ENCODE peak calls at places on chromosomes 11 and 22, in seven cellular contexts. K is A549; X is pancreas; I is lung; J is RWPE1; N is IMR-90; M is CD8-positive, alpha-beta T cell. V is an unnamed sample.
A peak's percentile ranks its signal among the peaks of the same experiment; 100 is the strongest.

GRCh38 chr11:67265633-67266423 is 445 bp upstream of the GRK2 start:
- DNase-seq in K (peak; percentile 55), X (peak; percentile 71), I (peak; percentile 81), J (peak; percentile 70), N (peak; percentile 33), M (peak; percentile 74), V (peak; percentile 90)

GRCh38 chr22:45263790-45264269 is 20.9 kb upstream of the UPK3A start:
- DNase-seq in K (peak; percentile 80), X (peak; percentile 71), I (peak; percentile 68), J (peak; percentile 70), N (peak; percentile 84), M (no peak), V (peak; percentile 81)

GRCh38 chr11:130262424-130262823 is 52.3 kb downstream of the ZBTB44 start:
- DNase-seq in K (no peak), X (no peak), I (no peak), J (no peak), N (no peak), M (no peak), V (no peak)

GRCh38 chr11:91163619-91164451 is 941.0 kb upstream of the CHORDC1 start:
- DNase-seq in K (peak; percentile 44), X (no peak), I (no peak), J (peak; percentile 51), N (peak; percentile 34), M (no peak), V (no peak)

GRCh38 chr11:498297-499181 is 8.5 kb downstream of the RNH1 start:
- DNase-seq in K (no peak), X (no peak), I (no peak), J (no peak), N (no peak), M (no peak), V (no peak)

GRCh38 chr11:71372693-71373657 is 75.2 kb downstream of the DHCR7 start:
- DNase-seq in K (peak; percentile 46), X (no peak), I (no peak), J (peak; percentile 41), N (peak; percentile 50), M (no peak), V (no peak)

GRCh38 chr11:114970908-114971645 is 292.8 kb downstream of the NXPE2 start:
- DNase-seq in K (no peak), X (no peak), I (no peak), J (no peak), N (no peak), M (no peak), V (no peak)

GRCh38 chr22:28207281-28208030 is 288.4 kb upstream of the PITPNB start:
- DNase-seq in K (no peak), X (no peak), I (no peak), J (no peak), N (peak; percentile 45), M (no peak), V (no peak)

GRCh38 chr22:24432059-24432853 is 4.9 kb downstream of the ADORA2A start:
- DNase-seq in K (no peak), X (no peak), I (no peak), J (peak; percentile 27), N (peak; percentile 16), M (no peak), V (no peak)

GRCh38 chr22:42074153-42074750 is at the start of gene PHETA2:
- DNase-seq in K (no peak), X (peak; percentile 61), I (no peak), J (no peak), N (peak; percentile 25), M (peak; percentile 30), V (peak; percentile 51)

GRCh38 chr22:41517172-41518047 is 26.9 kb downstream of the POLR3H start:
- DNase-seq in K (peak; percentile 48), X (no peak), I (peak; percentile 77), J (peak; percentile 52), N (peak; percentile 46), M (peak; percentile 23), V (peak; percentile 85)

GRCh38 chr11:44742470-44742869 is 15.7 kb downstream of the TSPAN18 start:
- DNase-seq in K (no peak), X (no peak), I (no peak), J (no peak), N (no peak), M (no peak), V (no peak)

GRCh38 chr11:93464938-93465337 is 78.3 kb downstream of the SMCO4 start:
- DNase-seq in K (no peak), X (no peak), I (no peak), J (no peak), N (no peak), M (no peak), V (no peak)

GRCh38 chr22:27317961-27318360 is 483.6 kb downstream of the MN1 start:
- DNase-seq in K (no peak), X (no peak), I (no peak), J (no peak), N (no peak), M (no peak), V (no peak)

GRCh38 chr11:36254739-36255138 is 34.5 kb downstream of the COMMD9 start:
- DNase-seq in K (peak; percentile 18), X (no peak), I (no peak), J (peak; percentile 56), N (peak; percentile 36), M (no peak), V (no peak)

GRCh38 chr11:36264011-36264410 is 25.2 kb downstream of the COMMD9 start:
- DNase-seq in K (no peak), X (no peak), I (no peak), J (no peak), N (no peak), M (no peak), V (no peak)

GRCh38 chr11:36257351-36257750 is 31.9 kb downstream of the COMMD9 start:
- DNase-seq in K (no peak), X (no peak), I (no peak), J (no peak), N (peak; percentile 54), M (no peak), V (no peak)

GRCh38 chr11:36261094-36261493 is 28.1 kb downstream of the COMMD9 start:
- DNase-seq in K (no peak), X (no peak), I (no peak), J (no peak), N (no peak), M (no peak), V (no peak)

GRCh38 chr11:36258730-36259360 is 30.4 kb downstream of the COMMD9 start:
- DNase-seq in K (peak; percentile 68), X (peak; percentile 48), I (peak; percentile 56), J (peak; percentile 24), N (peak; percentile 77), M (no peak), V (peak; percentile 78)
- TF ChIP-seq CTCF in K (peak; percentile 68), X (peak; percentile 17), I (no peak), J (no peak), N (peak; percentile 79), M (no peak), V (peak; percentile 67)

DNA sequence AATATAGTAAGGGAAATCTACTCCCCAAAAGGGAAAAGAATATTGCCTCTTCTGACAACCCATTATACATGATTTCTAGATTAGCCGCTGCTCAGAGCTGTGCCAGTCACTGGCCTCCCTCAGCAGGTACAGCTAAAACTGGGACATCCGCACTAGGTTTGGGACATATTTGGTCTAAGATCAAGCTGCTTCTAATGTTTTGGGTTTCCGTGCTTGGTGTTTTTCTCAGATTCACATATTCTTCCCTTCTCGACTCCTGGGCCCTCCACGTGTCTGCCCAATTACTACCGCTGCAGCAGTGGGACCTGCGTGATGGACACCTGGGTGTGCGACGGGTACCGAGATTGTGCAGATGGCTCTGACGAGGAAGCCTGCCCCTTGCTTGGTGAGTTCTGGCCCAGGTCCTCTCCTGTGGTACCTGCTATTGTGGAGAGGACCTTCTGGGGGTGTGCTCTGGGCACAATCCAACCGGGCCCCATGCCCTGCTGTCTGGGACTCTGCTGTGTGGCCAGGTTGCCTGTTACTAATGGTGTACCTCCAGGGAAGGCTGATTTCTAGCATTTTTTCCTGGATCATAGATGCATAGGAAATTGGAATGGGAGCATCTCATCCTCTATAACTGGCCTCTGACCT is 138.1 kb upstream of the SORL1-AS1 start:
- DNase-seq in K (no peak), X (no peak), I (no peak), J (no peak), N (no peak), M (no peak), V (no peak)
- TF ChIP-seq CTCF in K (no peak), X (no peak), I (no peak), J (no peak), N (no peak), M (no peak), V (no peak)

GRCh38 chr11:76781046-76781801 is 1.9 kb upstream of the TSKU start:
- DNase-seq in K (no peak), X (no peak), I (no peak), J (no peak), N (no peak), M (no peak), V (no peak)

GRCh38 chr11:76783901-76784813 is 1.0 kb downstream of the TSKU start:
- DNase-seq in K (peak; percentile 73), X (peak; percentile 52), I (no peak), J (peak; percentile 93), N (peak; percentile 84), M (no peak), V (peak; percentile 92)

GRCh38 chr11:76783294-76783900 is at the start of gene TSKU:
- DNase-seq in K (peak; percentile 57), X (peak; percentile 44), I (no peak), J (peak; percentile 41), N (no peak), M (no peak), V (peak; percentile 76)

GRCh38 chr11:76781861-76782500 is 1.2 kb upstream of the TSKU start:
- DNase-seq in K (no peak), X (no peak), I (no peak), J (peak; percentile 35), N (no peak), M (no peak), V (no peak)

GRCh38 chr11:76782526-76783293 is 446 bp upstream of the TSKU start:
- DNase-seq in K (peak; percentile 95), X (peak; percentile 82), I (peak; percentile 79), J (peak; percentile 81), N (peak; percentile 98), M (no peak), V (peak; percentile 97)
- TF ChIP-seq CTCF in K (no peak), X (no peak), I (no peak), J (no peak), N (no peak), M (no peak), V (no peak)

DNA sequence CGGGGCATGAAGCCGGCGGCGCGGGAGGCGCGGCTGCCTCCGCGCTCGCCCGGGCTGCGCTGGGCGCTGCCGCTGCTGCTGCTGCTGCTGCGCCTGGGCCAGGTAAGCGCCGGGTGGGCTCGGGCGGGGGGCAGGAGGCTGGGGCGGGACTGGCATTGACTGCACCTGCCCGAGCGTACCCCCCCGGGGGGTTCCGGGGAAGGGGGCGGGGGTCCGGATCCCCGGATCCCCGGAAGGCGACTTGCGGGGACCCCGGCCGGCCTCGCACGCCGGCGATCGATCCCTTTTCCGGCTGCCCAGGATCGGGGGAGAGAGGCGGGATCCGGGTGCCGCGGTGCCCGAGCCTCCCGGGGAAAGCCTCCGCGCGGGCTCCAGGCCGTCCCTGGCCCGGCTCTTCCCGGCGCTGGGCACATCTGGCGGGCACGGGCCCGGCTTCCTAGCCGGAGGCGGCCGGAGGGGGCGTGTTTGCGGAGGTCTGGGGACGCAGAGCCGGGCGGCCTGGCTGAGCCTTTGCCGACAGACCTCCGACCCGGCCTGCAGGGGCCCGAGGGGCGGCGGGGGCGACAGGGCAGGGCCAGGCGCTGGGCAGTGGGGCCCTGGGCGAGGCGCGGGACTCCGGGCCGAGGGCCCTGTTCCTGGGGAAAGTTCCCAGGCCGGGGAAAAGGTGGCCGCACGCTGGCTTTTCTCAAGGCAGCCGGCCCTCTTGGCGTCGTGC is 705 bp downstream of the PTPRJ start:
- DNase-seq in K (peak; percentile 34), X (peak; percentile 65), I (peak; percentile 42), J (peak; percentile 43), N (peak; percentile 40), M (no peak), V (peak; percentile 73)
- TF ChIP-seq CTCF in K (no peak), X (no peak), I (no peak), J (no peak), N (peak; percentile 23), M (no peak), V (no peak)